ENCODE peak calls at places on chromosomes 6 and 20, in five cellular contexts. B, X, F, L and I are unnamed samples.

GRCh38 chr6:139164001-139164400 is 29.1 kb downstream of the HECA start:
- DNase-seq in B (no peak), X (no peak), F (no peak), L (no peak), I (no peak)

GRCh38 chr6:19587238-19587942 is 249.8 kb upstream of the ID4 start:
- DNase-seq in B (no peak), X (no peak), F (no peak), L (no peak), I (no peak)

GRCh38 chr6:37987008-37987407 is 167.5 kb downstream of the ZFAND3 start:
- DNase-seq in B (no peak), X (peak; percentile 21), F (no peak), L (no peak), I (no peak)

GRCh38 chr6:72850469-72850868 is 228.6 kb downstream of the KCNQ5 start:
- DNase-seq in B (no peak), X (no peak), F (no peak), L (no peak), I (no peak)

GRCh38 chr20:31593221-31594001 is 11.7 kb upstream of the ID1 start:
- DNase-seq in B (no peak), X (peak; percentile 99), F (peak; percentile 100), L (peak; percentile 25), I (peak; percentile 46)

GRCh38 chr6:77145244-77145643 is 318.0 kb downstream of the HTR1B start:
- DNase-seq in B (no peak), X (no peak), F (no peak), L (no peak), I (no peak)

GRCh38 chr6:155779421-155779820 is 323.8 kb upstream of the NOX3 start:
- DNase-seq in B (no peak), X (no peak), F (no peak), L (no peak), I (no peak)

GRCh38 chr6:105746539-105746938 is 339.6 kb upstream of the PRDM1 start:
- DNase-seq in B (no peak), X (no peak), F (no peak), L (no peak), I (no peak)

GRCh38 chr20:19404836-19405235 is 192.4 kb downstream of the SLC24A3 start:
- DNase-seq in B (no peak), X (no peak), F (no peak), L (no peak), I (no peak)

GRCh38 chr6:43297644-43298564 is at the start of gene SLC22A7:
- DNase-seq in B (no peak), X (no peak), F (no peak), L (no peak), I (no peak)

GRCh38 chr6:169323221-169323620 is 69.6 kb upstream of the THBS2 start:
- DNase-seq in B (no peak), X (no peak), F (no peak), L (no peak), I (no peak)

GRCh38 chr6:20497200-20497820 is 36.9 kb upstream of the CDKAL1 start:
- DNase-seq in B (no peak), X (no peak), F (no peak), L (peak; percentile 70), I (no peak)

GRCh38 chr6:399785-400517 is 8.4 kb downstream of the IRF4 start:
- DNase-seq in B (no peak), X (no peak), F (no peak), L (no peak), I (no peak)

GRCh38 chr20:59022754-59023153 is 3.5 kb downstream of the TUBB1 start:
- DNase-seq in B (no peak), X (no peak), F (no peak), L (no peak), I (no peak)

GRCh38 chr6:4554645-4555044 is 221.6 kb upstream of the CDYL start:
- DNase-seq in B (no peak), X (no peak), F (no peak), L (no peak), I (no peak)

GRCh38 chr20:39013662-39014109 is 51.5 kb downstream of the DHX35 start:
- DNase-seq in B (no peak), X (no peak), F (no peak), L (no peak), I (no peak)

GRCh38 chr6:149129401-149130077 is 188.0 kb upstream of the TAB2 start:
- DNase-seq in B (no peak), X (peak; percentile 86), F (peak; percentile 23), L (no peak), I (no peak)

GRCh38 chr20:41669708-41670263 is 51.6 kb upstream of the CHD6 start:
- DNase-seq in B (no peak), X (no peak), F (peak; percentile 7), L (no peak), I (no peak)

GRCh38 chr6:15913573-15913972 is 215.3 kb upstream of the MYLIP start:
- DNase-seq in B (no peak), X (no peak), F (no peak), L (no peak), I (no peak)

GRCh38 chr20:20371681-20372080 is 3.8 kb downstream of the INSM1 start:
- DNase-seq in B (peak; percentile 43), X (no peak), F (no peak), L (no peak), I (no peak)

GRCh38 chr20:36773123-36773547 is 428 bp downstream of the DSN1 start:
- DNase-seq in B (peak; percentile 25), X (no peak), F (no peak), L (peak; percentile 18), I (no peak)

GRCh38 chr6:170295519-170296422 is 4.9 kb upstream of the DLL1 start:
- DNase-seq in B (peak; percentile 95), X (peak; percentile 32), F (no peak), L (peak; percentile 21), I (peak; percentile 63)

GRCh38 chr6:44456070-44456965 is 68.8 kb downstream of the CDC5L start:
- DNase-seq in B (peak; percentile 56), X (peak; percentile 73), F (peak; percentile 33), L (peak; percentile 63), I (peak; percentile 56)

GRCh38 chr6:10382728-10383127 is 32.1 kb downstream of the TFAP2A start:
- DNase-seq in B (no peak), X (no peak), F (no peak), L (no peak), I (no peak)
- TF ChIP-seq EZH2 in B (peak; percentile 87), X (no peak), F (no peak), L (no peak), I (no peak)

GRCh38 chr6:156780962-156781705 is 4.0 kb downstream of the ARID1B start:
- DNase-seq in B (no peak), X (no peak), F (no peak), L (no peak), I (no peak)

GRCh38 chr6:156778615-156779205 is 1.5 kb downstream of the ARID1B start:
- DNase-seq in B (peak; percentile 72), X (peak; percentile 16), F (peak; percentile 31), L (peak; percentile 43), I (peak; percentile 72)

GRCh38 chr6:156779206-156780116 is 2.3 kb downstream of the ARID1B start:
- DNase-seq in B (peak; percentile 57), X (no peak), F (peak; percentile 18), L (peak; percentile 34), I (peak; percentile 56)

GRCh38 chr6:156781882-156782631 is 4.9 kb downstream of the ARID1B start:
- DNase-seq in B (no peak), X (no peak), F (no peak), L (peak; percentile 54), I (no peak)

GRCh38 chr6:156780117-156780641 is 3.0 kb downstream of the ARID1B start:
- DNase-seq in B (peak; percentile 80), X (peak; percentile 84), F (peak; percentile 41), L (peak; percentile 91), I (peak; percentile 66)
- H4K20me1 ChIP-seq in B (peaks cover 65% of the 10 kb centered on the region), X (peaks cover 29% of the 10 kb centered on the region), F (peaks cover 19% of the 10 kb centered on the region), L (peaks cover 28% of the 10 kb centered on the region), I (peaks cover 51% of the 10 kb centered on the region)

GRCh38 chr6:8195040-8195713 is 92.8 kb upstream of the EEF1E1 start:
- DNase-seq in B (peak; percentile 54), X (no peak), F (no peak), L (no peak), I (peak; percentile 5)
- TF ChIP-seq CTCF in B (peak; percentile 49), X (peak; percentile 42), F (no peak), L (peak; percentile 5), I (peak; percentile 42)

GRCh38 chr20:37912874-37913273 is 9.9 kb downstream of the VSTM2L start:
- DNase-seq in B (no peak), X (no peak), F (no peak), L (no peak), I (no peak)
- TF ChIP-seq EZH2 in B (no peak), X (no peak), F (no peak), L (no peak), I (no peak)

GRCh38 chr6:47483853-47484546 is 6.4 kb downstream of the CD2AP start:
- DNase-seq in B (no peak), X (peak; percentile 90), F (no peak), L (peak; percentile 29), I (no peak)
- H4K20me1 ChIP-seq in B (peaks cover 56% of the 10 kb centered on the region), X (peaks cover 62% of the 10 kb centered on the region), F (peaks cover 65% of the 10 kb centered on the region), L (peaks cover 16% of the 10 kb centered on the region), I (peaks cover 42% of the 10 kb centered on the region)

GRCh38 chr6:116379764-116380163 is 9.0 kb downstream of the DSE start:
- DNase-seq in B (no peak), X (no peak), F (no peak), L (no peak), I (no peak)
- TF ChIP-seq CTCF in B (no peak), X (no peak), F (no peak), L (no peak), I (no peak)

DNA sequence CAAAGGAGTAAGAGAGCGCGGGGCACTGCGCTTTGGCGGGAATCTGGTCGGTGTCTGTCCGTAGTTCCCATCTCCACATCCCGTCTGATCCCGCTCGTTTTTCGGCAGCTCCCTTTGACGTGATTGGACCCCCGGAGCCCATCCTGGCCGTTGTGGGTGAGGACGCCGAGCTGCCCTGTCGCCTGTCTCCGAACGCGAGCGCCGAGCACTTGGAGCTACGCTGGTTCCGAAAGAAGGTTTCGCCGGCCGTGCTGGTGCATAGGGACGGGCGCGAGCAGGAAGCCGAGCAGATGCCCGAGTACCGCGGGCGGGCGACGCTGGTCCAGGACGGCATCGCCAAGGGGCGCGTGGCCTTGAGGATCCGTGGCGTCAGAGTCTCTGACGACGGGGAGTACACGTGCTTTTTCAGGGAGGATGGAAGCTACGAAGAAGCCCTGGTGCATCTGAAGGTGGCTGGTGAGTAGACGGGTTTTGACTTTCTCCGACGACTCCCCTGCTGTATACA is 1.4 kb downstream of the BTN1A1 start:
- DNase-seq in B (peak; percentile 66), X (no peak), F (no peak), L (peak; percentile 8), I (no peak)
- TF ChIP-seq EZH2 in B (peak; percentile 94), X (no peak), F (no peak), L (peak; percentile 84), I (no peak)

GRCh38 chr6:13671742-13672141 is 39.9 kb downstream of the RANBP9 start:
- DNase-seq in B (no peak), X (no peak), F (no peak), L (no peak), I (no peak)
- H4K20me1 ChIP-seq in B (no peaks in the 10 kb centered on the region), X (peaks cover 8% of the 10 kb centered on the region), F (peaks cover 21% of the 10 kb centered on the region), L (peaks cover 11% of the 10 kb centered on the region), I (peaks cover 27% of the 10 kb centered on the region)